ENCODE peak calls at places on chromosomes 4 and X, in seven cellular contexts. J, C, M, G, B, F and T are unnamed samples.

GRCh38 chr4:48902266-48902665 is 4.3 kb downstream of the OCIAD2 start:
- DNase-seq in B (no peak), C (no peak), F (no peak), J (peak), M (no peak), G (peak), T (no peak)

GRCh38 chrX:143781103-143781502 is 60.6 kb upstream of the SPANXN2 start:
- DNase-seq in G (peak), B (no peak), M (peak), C (no peak), F (no peak), J (no peak), T (no peak)

GRCh38 chr4:169198167-169198566 is 72.6 kb downstream of the SH3RF1 start:
- DNase-seq in G (no peak), B (no peak), J (no peak), C (no peak), F (no peak), M (no peak), T (no peak)

GRCh38 chrX:6990552-6991193 is 156.8 kb upstream of the STS start:
- DNase-seq in B (no peak), J (no peak), F (no peak), M (no peak), C (no peak), G (no peak), T (no peak)

GRCh38 chr4:126541820-126542219 is 1090.9 kb upstream of the INTU start:
- DNase-seq in C (no peak), B (no peak), J (no peak), M (no peak), F (no peak), G (no peak), T (no peak)

GRCh38 chr4:81408341-81408740 is 63.4 kb downstream of the RASGEF1B start:
- DNase-seq in M (no peak), B (no peak), F (no peak), G (no peak), J (no peak), C (no peak), T (no peak)

GRCh38 chr4:184428787-184429186 is 45.6 kb downstream of the IRF2 start:
- DNase-seq in B (no peak), C (no peak), F (no peak), J (no peak), M (no peak), G (no peak), T (no peak)

GRCh38 chr4:184039963-184040383 is 134.9 kb downstream of the STOX2 start:
- DNase-seq in M (no peak), F (no peak), J (no peak), G (no peak), C (peak), B (peak), T (no peak)

GRCh38 chrX:15674514-15674898 is 9.9 kb upstream of the CLTRN start:
- DNase-seq in M (no peak), C (peak), G (peak), B (peak), J (peak), F (peak), T (no peak)

GRCh38 chr4:121823505-121824170 is at the start of gene CCNA2:
- DNase-seq in J (peak), B (peak), C (peak), M (peak), G (peak), F (peak), T (peak)

GRCh38 chr4:171022698-171023378 is 790.4 kb upstream of the GALNTL6 start:
- DNase-seq in M (no peak), F (no peak), C (no peak), G (no peak), B (no peak), J (no peak), T (no peak)

GRCh38 chr4:151472711-151473110 is 63.7 kb downstream of the FHIP1A start:
- DNase-seq in G (no peak), B (no peak), M (no peak), J (no peak), F (no peak), C (no peak), T (no peak)

GRCh38 chr4:94428884-94429283 is 22.9 kb upstream of the PDLIM5 start:
- DNase-seq in M (no peak), G (no peak), C (no peak), J (no peak), B (no peak), F (no peak), T (no peak)

GRCh38 chrX:123215397-123216089 is 31.5 kb downstream of the GRIA3 start:
- DNase-seq in J (no peak), B (peak), F (no peak), G (no peak), M (no peak), C (peak), T (peak)

GRCh38 chrX:99266255-99266654 is 1143.8 kb downstream of the PCDH19 start:
- DNase-seq in F (no peak), B (no peak), J (no peak), M (no peak), C (no peak), G (no peak), T (no peak)

GRCh38 chr4:55742655-55743191 is 76.9 kb upstream of the EXOC1L start:
- DNase-seq in F (no peak), C (no peak), G (peak), M (peak), B (no peak), J (no peak), T (peak)

GRCh38 chr4:23388699-23389395 is 501.0 kb downstream of the PPARGC1A start:
- DNase-seq in J (no peak), C (no peak), F (no peak), G (no peak), B (no peak), M (no peak), T (no peak)

GRCh38 chrX:147333821-147334220 is 519.3 kb upstream of the CXorf51A start:
- DNase-seq in B (no peak), C (no peak), M (no peak), F (no peak), J (no peak), G (no peak), T (no peak)

GRCh38 chr4:20687894-20688293 is 12.4 kb upstream of the PACRGL start:
- DNase-seq in B (no peak), C (no peak), F (no peak), M (peak), G (peak), J (peak), T (no peak)